ENCODE peak calls at places on chromosomes 11 and 22, in nine cellular contexts. M is ovary, R is astrocyte of the spinal cord, B is A549, L is cardiac fibroblast, W is stomach, I is HFF-Myc, F is epithelial cell of proximal tubule, E is breast epithelium. U is an unnamed sample.

GRCh38 chr22:19974935-19975706 is 33.5 kb upstream of the TXNRD2 start:
- DNase-seq in E (no peak), B (no peak), F (no peak), W (no peak), I (no peak), R (no peak), M (no peak), L (peak; percentile 16), U (no peak)

GRCh38 chr22:48920776-48921241 is 906.9 kb downstream of the BRD1 start:
- DNase-seq in M (peak; percentile 4), R (no peak), W (peak; percentile 17), E (no peak), B (no peak), F (no peak), L (no peak), I (no peak), U (no peak)

GRCh38 chr11:124875401-124875800 is 10.2 kb downstream of the ROBO3 start:
- DNase-seq in W (no peak), M (no peak), I (no peak), L (no peak), F (no peak), B (no peak), E (no peak), R (no peak), U (no peak)

GRCh38 chr11:87256694-87257340 is 219.1 kb downstream of the TMEM135 start:
- DNase-seq in E (no peak), W (no peak), R (no peak), L (no peak), F (no peak), I (no peak), M (no peak), B (no peak), U (no peak)

GRCh38 chr11:105838668-105839403 is 183.2 kb downstream of the MSANTD4 start:
- DNase-seq in E (no peak), M (no peak), B (no peak), W (no peak), R (peak; percentile 48), I (peak; percentile 6), L (peak; percentile 10), F (peak; percentile 47), U (no peak)

GRCh38 chr11:121654506-121655480 is 202.0 kb upstream of the SORL1-AS1 start:
- DNase-seq in L (peak; percentile 25), W (no peak), M (no peak), B (no peak), F (no peak), I (no peak), R (no peak), E (no peak), U (peak; percentile 33)

GRCh38 chr22:50085211-50085999 is at the start of gene MLC1:
- DNase-seq in I (no peak), W (no peak), M (no peak), E (no peak), R (no peak), B (no peak), L (peak; percentile 8), F (no peak), U (peak; percentile 55)

GRCh38 chr11:31325162-31325561 is 44.4 kb downstream of the DCDC1 start:
- DNase-seq in E (no peak), L (peak; percentile 90), R (peak; percentile 57), M (no peak), B (no peak), F (peak; percentile 92), I (peak; percentile 6), W (no peak), U (peak; percentile 40)

GRCh38 chr11:73028621-73029020 is 113.5 kb downstream of the FCHSD2 start:
- DNase-seq in B (no peak), L (no peak), W (no peak), I (no peak), R (no peak), E (no peak), M (no peak), F (no peak), U (no peak)

GRCh38 chr11:114170226-114170625 is 110.7 kb downstream of the ZBTB16 start:
- DNase-seq in B (no peak), W (no peak), L (no peak), M (no peak), I (no peak), E (no peak), F (no peak), R (no peak), U (no peak)

GRCh38 chr11:34281256-34281655 is 76.6 kb downstream of the ABTB2 start:
- DNase-seq in W (no peak), F (no peak), I (no peak), E (no peak), M (no peak), R (no peak), B (no peak), L (peak; percentile 19), U (no peak)

GRCh38 chr22:36954251-36955014 is 41.0 kb downstream of the CSF2RB start:
- DNase-seq in R (no peak), B (no peak), F (no peak), W (no peak), I (no peak), M (no peak), E (no peak), L (no peak), U (no peak)

GRCh38 chr22:46830841-46831240 is 68.4 kb downstream of the TBC1D22A start:
- DNase-seq in R (no peak), M (no peak), E (no peak), B (peak; percentile 34), I (no peak), F (no peak), W (no peak), L (peak; percentile 23), U (no peak)

GRCh38 chr11:2724653-2725366 is 25.0 kb upstream of the KCNQ1OT1 start:
- DNase-seq in W (no peak), I (no peak), E (no peak), F (no peak), R (no peak), M (peak; percentile 59), B (no peak), L (no peak), U (peak; percentile 74)

GRCh38 chr11:64675417-64676252 is 47.4 kb downstream of the NRXN2 start:
- DNase-seq in R (peak; percentile 58), I (no peak), M (no peak), W (no peak), F (no peak), E (no peak), L (peak; percentile 94), B (peak; percentile 64), U (peak; percentile 81)

GRCh38 chr11:17822021-17822781 is 87.6 kb downstream of the KCNC1 start:
- DNase-seq in L (peak; percentile 76), R (peak; percentile 4), M (no peak), F (no peak), W (no peak), B (no peak), E (no peak), I (no peak), U (peak; percentile 77)

GRCh38 chr11:131694526-131695424 is 324.4 kb downstream of the NTM start:
- DNase-seq in M (peak; percentile 86), F (no peak), B (peak; percentile 41), W (peak; percentile 79), E (peak; percentile 78), I (peak; percentile 36), R (peak; percentile 75), L (peak; percentile 86), U (peak; percentile 59)

GRCh38 chr22:44736581-44737413 is 15.6 kb upstream of the ARHGAP8 start:
- DNase-seq in F (no peak), M (no peak), I (no peak), W (no peak), E (no peak), B (no peak), L (no peak), R (no peak), U (no peak)

GRCh38 chr22:50173221-50173982 is 2.9 kb downstream of the PANX2 start:
- DNase-seq in F (no peak), I (no peak), E (no peak), M (peak; percentile 28), W (no peak), R (no peak), B (no peak), L (no peak), U (no peak)

GRCh38 chr22:45268958-45269844 is 15.5 kb upstream of the UPK3A start:
- DNase-seq in M (peak; percentile 94), L (peak; percentile 59), R (peak; percentile 59), F (no peak), I (no peak), W (peak; percentile 92), E (peak; percentile 81), B (peak; percentile 38), U (peak; percentile 77)

GRCh38 chr22:48585916-48586798 is 1241.5 kb downstream of the BRD1 start:
- DNase-seq in L (no peak), M (no peak), R (no peak), E (no peak), W (no peak), I (no peak), F (no peak), B (no peak), U (no peak)

GRCh38 chr11:27754035-27755017 is 54.1 kb upstream of the BDNF start:
- DNase-seq in I (no peak), M (no peak), W (no peak), R (peak; percentile 93), B (no peak), L (peak; percentile 51), F (peak; percentile 56), E (no peak), U (no peak)

GRCh38 chr11:66020618-66021357 is 5.5 kb downstream of the CATSPER1 start:
- DNase-seq in R (peak; percentile 70), F (no peak), L (peak; percentile 74), W (peak; percentile 41), B (peak; percentile 64), E (no peak), I (no peak), M (no peak), U (peak; percentile 76)

GRCh38 chr11:69444381-69445130 is 36.9 kb upstream of the LINC01488 start:
- DNase-seq in I (peak; percentile 31), L (peak; percentile 97), R (peak; percentile 78), W (no peak), E (peak; percentile 77), M (no peak), B (no peak), F (peak; percentile 69), U (peak; percentile 95)
- H3K4me3 ChIP-seq in I (no peak overlapping the region), L (no peak overlapping the region), R (no peak overlapping the region), W (no peak overlapping the region), E (no peak overlapping the region), M (no peak overlapping the region), B (no peak overlapping the region), F (no peak overlapping the region), U (peak overlapping the region; percentile 19)

GRCh38 chr22:26615149-26615548 is 2.7 kb downstream of the CRYBB1 start:
- DNase-seq in E (no peak), L (no peak), R (no peak), B (no peak), W (no peak), M (no peak), F (no peak), I (no peak), U (no peak)
- TF ChIP-seq CTCF in E (no peak), L (no peak), R (no peak), B (no peak), W (no peak), M (no peak), F (no peak), I (no peak), U (no peak)

GRCh38 chr11:126357969-126358762 is 2.7 kb downstream of the ST3GAL4 start:
- DNase-seq in F (no peak), M (peak; percentile 81), E (peak; percentile 30), W (no peak), R (no peak), L (no peak), B (no peak), I (no peak), U (no peak)
- H3K4me3 ChIP-seq in F (no peak overlapping the region), M (peak overlapping the region; percentile 70), E (peak overlapping the region; percentile 68), W (no peak overlapping the region), R (no peak overlapping the region), L (peak overlapping the region; percentile 75), B (no peak overlapping the region), I (peak overlapping the region; percentile 60), U (no peak overlapping the region)

GRCh38 chr22:43620197-43620596 is 191.9 kb downstream of the EFCAB6 start:
- DNase-seq in M (no peak), L (no peak), B (no peak), I (no peak), R (no peak), W (no peak), F (no peak), E (no peak), U (no peak)
- TF ChIP-seq CTCF in M (no peak), L (no peak), B (no peak), I (no peak), R (no peak), W (no peak), F (no peak), E (no peak), U (no peak)